ENCODE peak calls at places on chromosome 21, in four cellular contexts. H is sciatic nerve, R is RWPE1, K is natural killer cell. C is an unnamed sample.

GRCh38 chr21:44736291-44737004 is 25.1 kb upstream of the TSPEAR start:
- DNase-seq in H (peak; percentile 41), R (peak; percentile 73), K (no peak), C (peak; percentile 41)

GRCh38 chr21:45506836-45507522 is 35.3 kb downstream of the SLC19A1 start:
- DNase-seq in R (no peak), K (no peak), H (peak; percentile 53), C (no peak)

GRCh38 chr21:25640671-25641292 is 1.7 kb downstream of the JAM2 start:
- DNase-seq in K (no peak), R (no peak), H (no peak), C (no peak)

GRCh38 chr21:37393786-37394185 is 27.2 kb downstream of the DYRK1A start:
- DNase-seq in R (no peak), H (no peak), K (no peak), C (no peak)

GRCh38 chr21:42092805-42093590 is 21.9 kb downstream of the UMODL1 start:
- DNase-seq in H (no peak), R (no peak), K (no peak), C (no peak)

GRCh38 chr21:44760376-44760775 is 41.2 kb downstream of the UBE2G2 start:
- DNase-seq in K (no peak), H (peak; percentile 30), R (no peak), C (no peak)

GRCh38 chr21:41843584-41843983 is 35.6 kb downstream of the PRDM15 start:
- DNase-seq in R (no peak), H (no peak), K (no peak), C (no peak)

GRCh38 chr21:34949499-34949898 is 99.6 kb downstream of the RUNX1 start:
- DNase-seq in K (no peak), H (no peak), R (no peak), C (no peak)

GRCh38 chr21:25881524-25882376 is 147.0 kb downstream of the GABPA start:
- DNase-seq in R (peak; percentile 65), H (peak; percentile 85), K (peak; percentile 30), C (peak; percentile 36)

GRCh38 chr21:42122808-42123207 is 51.7 kb downstream of the UMODL1 start:
- DNase-seq in H (no peak), K (no peak), R (no peak), C (no peak)

GRCh38 chr21:38824124-38824822 is 18.5 kb downstream of the ETS2 start:
- DNase-seq in R (no peak), K (no peak), H (no peak), C (no peak)

GRCh38 chr21:20783611-20784010 is 214.6 kb upstream of the NCAM2 start:
- DNase-seq in K (no peak), R (no peak), H (no peak), C (no peak)

GRCh38 chr21:17491716-17492414 is 21.0 kb upstream of the CXADR start:
- DNase-seq in R (peak; percentile 76), K (no peak), H (no peak), C (peak; percentile 69)

GRCh38 chr21:40404319-40404906 is 442.5 kb downstream of the DSCAM start:
- DNase-seq in H (no peak), R (no peak), K (no peak), C (no peak)

GRCh38 chr21:41121785-41122415 is 46.1 kb upstream of the BACE2 start:
- DNase-seq in H (peak; percentile 92), K (no peak), R (peak; percentile 45), C (peak; percentile 64)

GRCh38 chr21:28269173-28269572 is 723.5 kb downstream of the LTN1 start:
- DNase-seq in R (no peak), K (no peak), H (no peak), C (no peak)

GRCh38 chr21:36661511-36662309 is 37.2 kb upstream of the SIM2 start:
- DNase-seq in K (no peak), H (no peak), R (peak; percentile 11), C (no peak)

GRCh38 chr21:43719748-43720538 is 1.0 kb downstream of the PDXK start:
- DNase-seq in R (no peak), H (peak; percentile 67), K (peak; percentile 36), C (no peak)

GRCh38 chr21:36747815-36748381 is 49.0 kb downstream of the SIM2 start:
- DNase-seq in K (peak; percentile 28), H (no peak), R (no peak), C (peak; percentile 67)

GRCh38 chr21:45384656-45385548 is 20.1 kb upstream of the COL18A1 start:
- DNase-seq in R (no peak), K (no peak), H (peak; percentile 37), C (no peak)

GRCh38 chr21:21714396-21714795 is 716.2 kb downstream of the NCAM2 start:
- DNase-seq in H (no peak), R (no peak), K (no peak), C (no peak)

GRCh38 chr21:29827236-29827635 is 112.6 kb downstream of the GRIK1 start:
- DNase-seq in R (peak; percentile 19), K (no peak), H (no peak), C (no peak)

GRCh38 chr21:37128069-37128468 is 55.0 kb downstream of the TTC3 start:
- DNase-seq in K (no peak), R (no peak), H (no peak), C (no peak)

GRCh38 chr21:34630536-34631143 is 15.7 kb upstream of the RCAN1 start:
- DNase-seq in R (peak; percentile 60), K (no peak), H (no peak), C (peak; percentile 71)

GRCh38 chr21:36695671-36696389 is 3.1 kb upstream of the SIM2 start:
- DNase-seq in R (no peak), K (no peak), H (no peak), C (no peak)

GRCh38 chr21:29481641-29482040 is 182.9 kb downstream of the BACH1 start:
- DNase-seq in R (no peak), K (no peak), H (no peak), C (no peak)

GRCh38 chr21:31530918-31531705 is 128.4 kb upstream of the SOD1 start:
- DNase-seq in H (peak; percentile 61), K (no peak), R (no peak), C (peak; percentile 18)

GRCh38 chr21:44846485-44847260 is 26.8 kb downstream of the PTTG1IP start:
- DNase-seq in K (no peak), R (peak; percentile 33), H (peak; percentile 73), C (no peak)

GRCh38 chr21:44517175-44517899 is 22.7 kb downstream of the KRTAP10-1 start:
- DNase-seq in R (peak; percentile 26), K (no peak), H (no peak), C (peak; percentile 38)

GRCh38 chr21:39176312-39176711 is 6.9 kb downstream of the PSMG1 start:
- DNase-seq in H (no peak), K (no peak), R (no peak), C (no peak)

GRCh38 chr21:21897275-21897883 is 899.2 kb downstream of the NCAM2 start:
- DNase-seq in R (peak; percentile 67), H (no peak), K (no peak), C (no peak)

GRCh38 chr21:26506951-26507350 is 66.1 kb downstream of the CYYR1 start:
- DNase-seq in R (peak; percentile 64), K (no peak), H (no peak), C (no peak)

GRCh38 chr21:16605588-16605987 is 875.8 kb downstream of the USP25 start:
- DNase-seq in R (no peak), K (no peak), H (no peak), C (no peak)

C was measured in LoVo.